ENCODE peak calls at places on chromosome 20, in eight cellular contexts. One of them, this sample, is unnamed.

GRCh38 chr20:63703471-63703975 is 4.3 kb downstream of the ARFRP1 start:
- DNase-seq in fibroblast of gingiva: no peak
- DNase-seq in cardiac muscle cell: no peak
- DNase-seq in T-cell: no peak
- DNase-seq in stimulated activated CD4-positive, alpha-beta T cell treated with anti-CD3 and anti-CD28 coated beads, Interleukin-4, amount 100 ng/mL, for 48 hours: no peak
- DNase-seq in fibroblast of villous mesenchyme: no peak
- DNase-seq in iPS DF 19.7: no peak
- DNase-seq in brain microvascular endothelial cell: no peak
- DNase-seq in this sample: no peak

GRCh38 chr20:24948939-24949679 is at the start of gene CST7:
- DNase-seq in stimulated activated CD4-positive, alpha-beta T cell treated with anti-CD3 and anti-CD28 coated beads, Interleukin-4, amount 100 ng/mL, for 48 hours: peak
- DNase-seq in fibroblast of villous mesenchyme: no peak
- DNase-seq in iPS DF 19.7: no peak
- DNase-seq in cardiac muscle cell: peak
- DNase-seq in T-cell: peak
- DNase-seq in fibroblast of gingiva: no peak
- DNase-seq in brain microvascular endothelial cell: no peak
- DNase-seq in this sample: no peak

GRCh38 chr20:24984963-24985640 is 7.4 kb downstream of the APMAP start:
- DNase-seq in fibroblast of gingiva: no peak
- DNase-seq in stimulated activated CD4-positive, alpha-beta T cell treated with anti-CD3 and anti-CD28 coated beads, Interleukin-4, amount 100 ng/mL, for 48 hours: no peak
- DNase-seq in T-cell: no peak
- DNase-seq in fibroblast of villous mesenchyme: no peak
- DNase-seq in cardiac muscle cell: no peak
- DNase-seq in brain microvascular endothelial cell: no peak
- DNase-seq in iPS DF 19.7: no peak
- DNase-seq in this sample: no peak

GRCh38 chr20:13703265-13703664 is 64.5 kb upstream of the TASP1 start:
- DNase-seq in T-cell: no peak
- DNase-seq in fibroblast of gingiva: no peak
- DNase-seq in cardiac muscle cell: no peak
- DNase-seq in iPS DF 19.7: no peak
- DNase-seq in brain microvascular endothelial cell: no peak
- DNase-seq in stimulated activated CD4-positive, alpha-beta T cell treated with anti-CD3 and anti-CD28 coated beads, Interleukin-4, amount 100 ng/mL, for 48 hours: no peak
- DNase-seq in fibroblast of villous mesenchyme: no peak
- DNase-seq in this sample: no peak

GRCh38 chr20:50690979-50691584 is at the start of gene RIPOR3:
- DNase-seq in T-cell: no peak
- DNase-seq in fibroblast of gingiva: peak
- DNase-seq in brain microvascular endothelial cell: no peak
- DNase-seq in stimulated activated CD4-positive, alpha-beta T cell treated with anti-CD3 and anti-CD28 coated beads, Interleukin-4, amount 100 ng/mL, for 48 hours: no peak
- DNase-seq in iPS DF 19.7: no peak
- DNase-seq in cardiac muscle cell: peak
- DNase-seq in fibroblast of villous mesenchyme: peak
- DNase-seq in this sample: no peak

GRCh38 chr20:7772376-7772775 is 167.9 kb downstream of the HAO1 start:
- DNase-seq in fibroblast of gingiva: peak
- DNase-seq in fibroblast of villous mesenchyme: peak
- DNase-seq in brain microvascular endothelial cell: peak
- DNase-seq in stimulated activated CD4-positive, alpha-beta T cell treated with anti-CD3 and anti-CD28 coated beads, Interleukin-4, amount 100 ng/mL, for 48 hours: no peak
- DNase-seq in iPS DF 19.7: no peak
- DNase-seq in cardiac muscle cell: peak
- DNase-seq in T-cell: no peak
- DNase-seq in this sample: no peak

GRCh38 chr20:33910529-33911327 is 83.0 kb upstream of the RALY start:
- DNase-seq in T-cell: no peak
- DNase-seq in fibroblast of gingiva: no peak
- DNase-seq in fibroblast of villous mesenchyme: no peak
- DNase-seq in iPS DF 19.7: no peak
- DNase-seq in stimulated activated CD4-positive, alpha-beta T cell treated with anti-CD3 and anti-CD28 coated beads, Interleukin-4, amount 100 ng/mL, for 48 hours: no peak
- DNase-seq in cardiac muscle cell: no peak
- DNase-seq in brain microvascular endothelial cell: no peak
- DNase-seq in this sample: no peak

GRCh38 chr20:61537721-61538480 is 285.8 kb downstream of the CDH4 start:
- DNase-seq in cardiac muscle cell: no peak
- DNase-seq in brain microvascular endothelial cell: no peak
- DNase-seq in iPS DF 19.7: no peak
- DNase-seq in fibroblast of gingiva: no peak
- DNase-seq in stimulated activated CD4-positive, alpha-beta T cell treated with anti-CD3 and anti-CD28 coated beads, Interleukin-4, amount 100 ng/mL, for 48 hours: no peak
- DNase-seq in T-cell: no peak
- DNase-seq in fibroblast of villous mesenchyme: no peak
- DNase-seq in this sample: no peak

GRCh38 chr20:62596486-62596885 is 45.8 kb upstream of the SLCO4A1 start:
- DNase-seq in brain microvascular endothelial cell: no peak
- DNase-seq in fibroblast of villous mesenchyme: no peak
- DNase-seq in iPS DF 19.7: no peak
- DNase-seq in stimulated activated CD4-positive, alpha-beta T cell treated with anti-CD3 and anti-CD28 coated beads, Interleukin-4, amount 100 ng/mL, for 48 hours: no peak
- DNase-seq in T-cell: no peak
- DNase-seq in fibroblast of gingiva: no peak
- DNase-seq in cardiac muscle cell: no peak
- DNase-seq in this sample: no peak

GRCh38 chr20:9460518-9460917 is 53.9 kb upstream of the LAMP5 start:
- DNase-seq in fibroblast of villous mesenchyme: no peak
- DNase-seq in cardiac muscle cell: peak
- DNase-seq in fibroblast of gingiva: peak
- DNase-seq in T-cell: no peak
- DNase-seq in iPS DF 19.7: no peak
- DNase-seq in stimulated activated CD4-positive, alpha-beta T cell treated with anti-CD3 and anti-CD28 coated beads, Interleukin-4, amount 100 ng/mL, for 48 hours: no peak
- DNase-seq in brain microvascular endothelial cell: peak
- DNase-seq in this sample: no peak

GRCh38 chr20:45368221-45368980 is 5.4 kb downstream of the SYS1 start:
- DNase-seq in fibroblast of villous mesenchyme: no peak
- DNase-seq in T-cell: peak
- DNase-seq in stimulated activated CD4-positive, alpha-beta T cell treated with anti-CD3 and anti-CD28 coated beads, Interleukin-4, amount 100 ng/mL, for 48 hours: no peak
- DNase-seq in cardiac muscle cell: no peak
- DNase-seq in brain microvascular endothelial cell: no peak
- DNase-seq in fibroblast of gingiva: no peak
- DNase-seq in iPS DF 19.7: no peak
- DNase-seq in this sample: no peak

GRCh38 chr20:38890497-38890818 is 35.8 kb upstream of the FAM83D start:
- DNase-seq in cardiac muscle cell: no peak
- DNase-seq in stimulated activated CD4-positive, alpha-beta T cell treated with anti-CD3 and anti-CD28 coated beads, Interleukin-4, amount 100 ng/mL, for 48 hours: no peak
- DNase-seq in iPS DF 19.7: no peak
- DNase-seq in brain microvascular endothelial cell: no peak
- DNase-seq in fibroblast of gingiva: no peak
- DNase-seq in fibroblast of villous mesenchyme: no peak
- DNase-seq in T-cell: no peak
- DNase-seq in this sample: no peak

GRCh38 chr20:49519212-49519712 is 36.8 kb upstream of the KCNB1 start:
- DNase-seq in cardiac muscle cell: no peak
- DNase-seq in fibroblast of villous mesenchyme: no peak
- DNase-seq in T-cell: no peak
- DNase-seq in stimulated activated CD4-positive, alpha-beta T cell treated with anti-CD3 and anti-CD28 coated beads, Interleukin-4, amount 100 ng/mL, for 48 hours: no peak
- DNase-seq in brain microvascular endothelial cell: no peak
- DNase-seq in iPS DF 19.7: no peak
- DNase-seq in fibroblast of gingiva: no peak
- DNase-seq in this sample: no peak